ENCODE peak calls at places on chromosomes 12 and 14, in nine cellular contexts. One of them, this sample, is unnamed.

GRCh38 chr12:110689002-110689600 is at the start of gene HVCN1:
- DNase-seq in cardiac fibroblast: peak
- DNase-seq in activated CD8-positive, alpha-beta memory T cell treated with anti-CD3 and anti-CD28 coated beads for 24 hours: no peak
- DNase-seq in Ammon's horn: peak
- DNase-seq in ELR: peak
- DNase-seq in NCI-H774: no peak
- DNase-seq in endothelial cell of umbilical vein: no peak
- DNase-seq in HFFc6: no peak
- DNase-seq in caudate nucleus: peak
- DNase-seq in this sample: peak

GRCh38 chr12:46110928-46111699 is 120.7 kb upstream of the SCAF11 start:
- DNase-seq in HFFc6: no peak
- DNase-seq in NCI-H774: no peak
- DNase-seq in activated CD8-positive, alpha-beta memory T cell treated with anti-CD3 and anti-CD28 coated beads for 24 hours: no peak
- DNase-seq in endothelial cell of umbilical vein: no peak
- DNase-seq in ELR: no peak
- DNase-seq in cardiac fibroblast: no peak
- DNase-seq in caudate nucleus: no peak
- DNase-seq in Ammon's horn: no peak
- DNase-seq in this sample: no peak

GRCh38 chr12:6961695-6962284 is 8.7 kb downstream of the PHB2 start:
- DNase-seq in Ammon's horn: no peak
- DNase-seq in ELR: peak
- DNase-seq in endothelial cell of umbilical vein: peak
- DNase-seq in cardiac fibroblast: peak
- DNase-seq in activated CD8-positive, alpha-beta memory T cell treated with anti-CD3 and anti-CD28 coated beads for 24 hours: peak
- DNase-seq in NCI-H774: peak
- DNase-seq in HFFc6: peak
- DNase-seq in caudate nucleus: no peak
- DNase-seq in this sample: peak

GRCh38 chr14:93759781-93760307 is 28.4 kb downstream of the PRIMA1 start:
- DNase-seq in caudate nucleus: peak
- DNase-seq in endothelial cell of umbilical vein: no peak
- DNase-seq in cardiac fibroblast: no peak
- DNase-seq in NCI-H774: no peak
- DNase-seq in ELR: no peak
- DNase-seq in Ammon's horn: peak
- DNase-seq in HFFc6: no peak
- DNase-seq in activated CD8-positive, alpha-beta memory T cell treated with anti-CD3 and anti-CD28 coated beads for 24 hours: no peak
- DNase-seq in this sample: no peak

GRCh38 chr12:132872975-132873421 is 14.4 kb downstream of the CHFR start:
- DNase-seq in Ammon's horn: no peak
- DNase-seq in cardiac fibroblast: no peak
- DNase-seq in caudate nucleus: no peak
- DNase-seq in activated CD8-positive, alpha-beta memory T cell treated with anti-CD3 and anti-CD28 coated beads for 24 hours: no peak
- DNase-seq in ELR: no peak
- DNase-seq in NCI-H774: no peak
- DNase-seq in HFFc6: no peak
- DNase-seq in endothelial cell of umbilical vein: no peak
- DNase-seq in this sample: no peak

GRCh38 chr14:35331605-35332516 is 39.7 kb downstream of the PSMA6 start:
- DNase-seq in ELR: peak
- DNase-seq in cardiac fibroblast: peak
- DNase-seq in Ammon's horn: no peak
- DNase-seq in endothelial cell of umbilical vein: no peak
- DNase-seq in caudate nucleus: no peak
- DNase-seq in HFFc6: no peak
- DNase-seq in activated CD8-positive, alpha-beta memory T cell treated with anti-CD3 and anti-CD28 coated beads for 24 hours: peak
- DNase-seq in NCI-H774: no peak
- DNase-seq in this sample: peak

GRCh38 chr14:93113678-93114067 is 2.1 kb downstream of the ITPK1 start:
- DNase-seq in activated CD8-positive, alpha-beta memory T cell treated with anti-CD3 and anti-CD28 coated beads for 24 hours: peak
- DNase-seq in endothelial cell of umbilical vein: no peak
- DNase-seq in cardiac fibroblast: no peak
- DNase-seq in Ammon's horn: no peak
- DNase-seq in caudate nucleus: no peak
- DNase-seq in NCI-H774: no peak
- DNase-seq in ELR: no peak
- DNase-seq in HFFc6: no peak
- DNase-seq in this sample: no peak

GRCh38 chr12:49891476-49891875 is 12.2 kb downstream of the FAIM2 start:
- DNase-seq in ELR: no peak
- DNase-seq in cardiac fibroblast: no peak
- DNase-seq in activated CD8-positive, alpha-beta memory T cell treated with anti-CD3 and anti-CD28 coated beads for 24 hours: no peak
- DNase-seq in Ammon's horn: no peak
- DNase-seq in caudate nucleus: no peak
- DNase-seq in endothelial cell of umbilical vein: no peak
- DNase-seq in HFFc6: no peak
- DNase-seq in NCI-H774: no peak
- DNase-seq in this sample: no peak

GRCh38 chr14:89415139-89415538 is 1.9 kb downstream of the FOXN3 start:
- DNase-seq in NCI-H774: no peak
- DNase-seq in Ammon's horn: no peak
- DNase-seq in cardiac fibroblast: peak
- DNase-seq in activated CD8-positive, alpha-beta memory T cell treated with anti-CD3 and anti-CD28 coated beads for 24 hours: no peak
- DNase-seq in ELR: no peak
- DNase-seq in caudate nucleus: no peak
- DNase-seq in HFFc6: peak
- DNase-seq in endothelial cell of umbilical vein: peak
- DNase-seq in this sample: no peak

GRCh38 chr14:104343690-104344640 is 205.6 kb downstream of the KIF26A start:
- DNase-seq in Ammon's horn: no peak
- DNase-seq in cardiac fibroblast: no peak
- DNase-seq in ELR: no peak
- DNase-seq in NCI-H774: no peak
- DNase-seq in activated CD8-positive, alpha-beta memory T cell treated with anti-CD3 and anti-CD28 coated beads for 24 hours: no peak
- DNase-seq in caudate nucleus: no peak
- DNase-seq in endothelial cell of umbilical vein: no peak
- DNase-seq in HFFc6: no peak
- DNase-seq in this sample: no peak

GRCh38 chr12:678747-679712 is 15.8 kb upstream of the NINJ2 start:
- DNase-seq in caudate nucleus: no peak
- DNase-seq in activated CD8-positive, alpha-beta memory T cell treated with anti-CD3 and anti-CD28 coated beads for 24 hours: no peak
- DNase-seq in HFFc6: no peak
- DNase-seq in cardiac fibroblast: no peak
- DNase-seq in endothelial cell of umbilical vein: no peak
- DNase-seq in NCI-H774: no peak
- DNase-seq in Ammon's horn: no peak
- DNase-seq in ELR: no peak
- DNase-seq in this sample: no peak

GRCh38 chr12:78149459-78149858 is 318.8 kb downstream of the NAV3 start:
- DNase-seq in NCI-H774: peak
- DNase-seq in caudate nucleus: no peak
- DNase-seq in cardiac fibroblast: peak
- DNase-seq in HFFc6: no peak
- DNase-seq in ELR: no peak
- DNase-seq in activated CD8-positive, alpha-beta memory T cell treated with anti-CD3 and anti-CD28 coated beads for 24 hours: no peak
- DNase-seq in Ammon's horn: peak
- DNase-seq in endothelial cell of umbilical vein: no peak
- DNase-seq in this sample: no peak

GRCh38 chr12:112947761-112948160 is 9.5 kb downstream of the OAS3 start:
- DNase-seq in cardiac fibroblast: no peak
- DNase-seq in caudate nucleus: no peak
- DNase-seq in Ammon's horn: no peak
- DNase-seq in ELR: no peak
- DNase-seq in endothelial cell of umbilical vein: no peak
- DNase-seq in activated CD8-positive, alpha-beta memory T cell treated with anti-CD3 and anti-CD28 coated beads for 24 hours: no peak
- DNase-seq in HFFc6: no peak
- DNase-seq in NCI-H774: no peak
- DNase-seq in this sample: no peak

GRCh38 chr14:75003250-75004027 is 718 bp downstream of the EIF2B2 start:
- DNase-seq in Ammon's horn: no peak
- DNase-seq in caudate nucleus: no peak
- DNase-seq in activated CD8-positive, alpha-beta memory T cell treated with anti-CD3 and anti-CD28 coated beads for 24 hours: no peak
- DNase-seq in ELR: peak
- DNase-seq in endothelial cell of umbilical vein: peak
- DNase-seq in cardiac fibroblast: no peak
- DNase-seq in HFFc6: no peak
- DNase-seq in NCI-H774: no peak
- DNase-seq in this sample: peak

GRCh38 chr14:55340482-55340881 is 69.3 kb downstream of the FBXO34 start:
- DNase-seq in NCI-H774: peak
- DNase-seq in endothelial cell of umbilical vein: no peak
- DNase-seq in activated CD8-positive, alpha-beta memory T cell treated with anti-CD3 and anti-CD28 coated beads for 24 hours: no peak
- DNase-seq in cardiac fibroblast: no peak
- DNase-seq in ELR: no peak
- DNase-seq in HFFc6: no peak
- DNase-seq in Ammon's horn: no peak
- DNase-seq in caudate nucleus: no peak
- DNase-seq in this sample: no peak

GRCh38 chr12:646303-647038 is 16.8 kb downstream of the NINJ2 start:
- DNase-seq in ELR: no peak
- DNase-seq in caudate nucleus: no peak
- DNase-seq in NCI-H774: no peak
- DNase-seq in Ammon's horn: no peak
- DNase-seq in endothelial cell of umbilical vein: peak
- DNase-seq in HFFc6: no peak
- DNase-seq in activated CD8-positive, alpha-beta memory T cell treated with anti-CD3 and anti-CD28 coated beads for 24 hours: no peak
- DNase-seq in cardiac fibroblast: peak
- DNase-seq in this sample: no peak

GRCh38 chr12:124532331-124532750 is 35.1 kb downstream of the NCOR2 start:
- DNase-seq in HFFc6: no peak
- DNase-seq in endothelial cell of umbilical vein: no peak
- DNase-seq in activated CD8-positive, alpha-beta memory T cell treated with anti-CD3 and anti-CD28 coated beads for 24 hours: no peak
- DNase-seq in Ammon's horn: peak
- DNase-seq in ELR: no peak
- DNase-seq in caudate nucleus: peak
- DNase-seq in cardiac fibroblast: no peak
- DNase-seq in NCI-H774: no peak
- DNase-seq in this sample: no peak

GRCh38 chr14:101587403-101587998 is 26.2 kb downstream of the DIO3 start:
- DNase-seq in activated CD8-positive, alpha-beta memory T cell treated with anti-CD3 and anti-CD28 coated beads for 24 hours: no peak
- DNase-seq in ELR: no peak
- DNase-seq in cardiac fibroblast: no peak
- DNase-seq in HFFc6: no peak
- DNase-seq in Ammon's horn: no peak
- DNase-seq in NCI-H774: no peak
- DNase-seq in caudate nucleus: no peak
- DNase-seq in endothelial cell of umbilical vein: no peak
- DNase-seq in this sample: no peak

GRCh38 chr12:117587646-117588287 is 226.3 kb upstream of the NOS1 start:
- DNase-seq in HFFc6: no peak
- DNase-seq in NCI-H774: peak
- DNase-seq in Ammon's horn: peak
- DNase-seq in ELR: peak
- DNase-seq in caudate nucleus: peak
- DNase-seq in cardiac fibroblast: peak
- DNase-seq in endothelial cell of umbilical vein: peak
- DNase-seq in activated CD8-positive, alpha-beta memory T cell treated with anti-CD3 and anti-CD28 coated beads for 24 hours: no peak
- DNase-seq in this sample: peak

GRCh38 chr12:74725154-74725553 is 187.5 kb downstream of the ATXN7L3B start:
- DNase-seq in endothelial cell of umbilical vein: no peak
- DNase-seq in cardiac fibroblast: peak
- DNase-seq in NCI-H774: no peak
- DNase-seq in ELR: peak
- DNase-seq in activated CD8-positive, alpha-beta memory T cell treated with anti-CD3 and anti-CD28 coated beads for 24 hours: no peak
- DNase-seq in Ammon's horn: no peak
- DNase-seq in HFFc6: peak
- DNase-seq in caudate nucleus: no peak
- DNase-seq in this sample: no peak

GRCh38 chr14:49975286-49975685 is 82.4 kb downstream of the ARF6 start:
- DNase-seq in NCI-H774: no peak
- DNase-seq in ELR: peak
- DNase-seq in activated CD8-positive, alpha-beta memory T cell treated with anti-CD3 and anti-CD28 coated beads for 24 hours: no peak
- DNase-seq in caudate nucleus: no peak
- DNase-seq in HFFc6: peak
- DNase-seq in cardiac fibroblast: peak
- DNase-seq in endothelial cell of umbilical vein: peak
- DNase-seq in Ammon's horn: no peak
- DNase-seq in this sample: no peak

GRCh38 chr12:122029620-122030426 is 8.1 kb downstream of the BCL7A start:
- DNase-seq in endothelial cell of umbilical vein: no peak
- DNase-seq in HFFc6: no peak
- DNase-seq in Ammon's horn: no peak
- DNase-seq in activated CD8-positive, alpha-beta memory T cell treated with anti-CD3 and anti-CD28 coated beads for 24 hours: no peak
- DNase-seq in NCI-H774: no peak
- DNase-seq in caudate nucleus: no peak
- DNase-seq in ELR: no peak
- DNase-seq in cardiac fibroblast: no peak
- DNase-seq in this sample: no peak

GRCh38 chr12:1185460-1186182 is 194.6 kb downstream of the ERC1 start:
- DNase-seq in Ammon's horn: no peak
- DNase-seq in cardiac fibroblast: no peak
- DNase-seq in NCI-H774: no peak
- DNase-seq in activated CD8-positive, alpha-beta memory T cell treated with anti-CD3 and anti-CD28 coated beads for 24 hours: no peak
- DNase-seq in ELR: no peak
- DNase-seq in HFFc6: no peak
- DNase-seq in endothelial cell of umbilical vein: no peak
- DNase-seq in caudate nucleus: no peak
- DNase-seq in this sample: no peak

GRCh38 chr12:73185403-73185802 is 913.2 kb downstream of the TRHDE start:
- DNase-seq in ELR: no peak
- DNase-seq in Ammon's horn: no peak
- DNase-seq in endothelial cell of umbilical vein: no peak
- DNase-seq in activated CD8-positive, alpha-beta memory T cell treated with anti-CD3 and anti-CD28 coated beads for 24 hours: no peak
- DNase-seq in caudate nucleus: no peak
- DNase-seq in NCI-H774: no peak
- DNase-seq in cardiac fibroblast: no peak
- DNase-seq in HFFc6: no peak
- DNase-seq in this sample: no peak

GRCh38 chr14:32639208-32639607 is 299.5 kb upstream of the NPAS3 start:
- DNase-seq in Ammon's horn: no peak
- DNase-seq in cardiac fibroblast: no peak
- DNase-seq in caudate nucleus: no peak
- DNase-seq in HFFc6: no peak
- DNase-seq in endothelial cell of umbilical vein: no peak
- DNase-seq in ELR: no peak
- DNase-seq in NCI-H774: no peak
- DNase-seq in activated CD8-positive, alpha-beta memory T cell treated with anti-CD3 and anti-CD28 coated beads for 24 hours: no peak
- DNase-seq in this sample: no peak

GRCh38 chr14:88974991-88975835 is 150.8 kb downstream of the TTC8 start:
- DNase-seq in endothelial cell of umbilical vein: no peak
- DNase-seq in caudate nucleus: no peak
- DNase-seq in NCI-H774: no peak
- DNase-seq in HFFc6: no peak
- DNase-seq in ELR: no peak
- DNase-seq in activated CD8-positive, alpha-beta memory T cell treated with anti-CD3 and anti-CD28 coated beads for 24 hours: no peak
- DNase-seq in cardiac fibroblast: peak
- DNase-seq in Ammon's horn: peak
- DNase-seq in this sample: peak

GRCh38 chr14:106872619-106873446 is 1346.5 kb downstream of the TMEM121 start:
- DNase-seq in activated CD8-positive, alpha-beta memory T cell treated with anti-CD3 and anti-CD28 coated beads for 24 hours: peak
- DNase-seq in HFFc6: no peak
- DNase-seq in caudate nucleus: no peak
- DNase-seq in Ammon's horn: no peak
- DNase-seq in cardiac fibroblast: no peak
- DNase-seq in endothelial cell of umbilical vein: no peak
- DNase-seq in NCI-H774: peak
- DNase-seq in ELR: peak
- DNase-seq in this sample: peak